ENCODE peak calls at places on chromosomes 6 and 20, in eight cellular contexts. One of them, this sample, is unnamed.

GRCh38 chr6:96784650-96785049 is 52.6 kb downstream of the GPR63 start:
- DNase-seq in brain microvascular endothelial cell: no peak
- DNase-seq in Peyer's patch: no peak
- DNase-seq in GM23338: no peak
- DNase-seq in mesendoderm: no peak
- DNase-seq in psoas muscle: no peak
- DNase-seq in tibial nerve: no peak
- DNase-seq in astrocyte: no peak
- DNase-seq in this sample: no peak

GRCh38 chr6:4139272-4139671 is 3.9 kb upstream of the ECI2 start:
- DNase-seq in mesendoderm: no peak
- DNase-seq in astrocyte: peak; percentile 47
- DNase-seq in psoas muscle: no peak
- DNase-seq in brain microvascular endothelial cell: no peak
- DNase-seq in Peyer's patch: no peak
- DNase-seq in tibial nerve: no peak
- DNase-seq in GM23338: no peak
- DNase-seq in this sample: no peak

GRCh38 chr6:148608211-148608951 is 138.4 kb upstream of the UST start:
- DNase-seq in mesendoderm: peak; percentile 45
- DNase-seq in astrocyte: no peak
- DNase-seq in GM23338: peak; percentile 57
- DNase-seq in Peyer's patch: no peak
- DNase-seq in brain microvascular endothelial cell: no peak
- DNase-seq in tibial nerve: no peak
- DNase-seq in psoas muscle: no peak
- DNase-seq in this sample: no peak

GRCh38 chr6:166474721-166475565 is 92.2 kb upstream of the MPC1 start:
- DNase-seq in tibial nerve: no peak
- DNase-seq in Peyer's patch: no peak
- DNase-seq in mesendoderm: no peak
- DNase-seq in GM23338: no peak
- DNase-seq in astrocyte: no peak
- DNase-seq in psoas muscle: no peak
- DNase-seq in brain microvascular endothelial cell: no peak
- DNase-seq in this sample: no peak

GRCh38 chr20:341682-342081 is 5.2 kb upstream of the NRSN2 start:
- DNase-seq in GM23338: no peak
- DNase-seq in psoas muscle: no peak
- DNase-seq in mesendoderm: peak; percentile 49
- DNase-seq in astrocyte: peak; percentile 81
- DNase-seq in brain microvascular endothelial cell: peak; percentile 96
- DNase-seq in tibial nerve: no peak
- DNase-seq in Peyer's patch: no peak
- DNase-seq in this sample: no peak

GRCh38 chr20:43983359-43983758 is 68.7 kb downstream of the TOX2 start:
- DNase-seq in astrocyte: no peak
- DNase-seq in GM23338: peak; percentile 62
- DNase-seq in mesendoderm: peak; percentile 44
- DNase-seq in psoas muscle: no peak
- DNase-seq in tibial nerve: no peak
- DNase-seq in brain microvascular endothelial cell: no peak
- DNase-seq in Peyer's patch: no peak
- DNase-seq in this sample: no peak

GRCh38 chr20:9555781-9556180 is 41.4 kb downstream of the LAMP5 start:
- DNase-seq in tibial nerve: no peak
- DNase-seq in mesendoderm: peak; percentile 14
- DNase-seq in psoas muscle: no peak
- DNase-seq in brain microvascular endothelial cell: no peak
- DNase-seq in astrocyte: no peak
- DNase-seq in GM23338: no peak
- DNase-seq in Peyer's patch: no peak
- DNase-seq in this sample: no peak

GRCh38 chr6:125230674-125231073 is 71.1 kb downstream of the HDDC2 start:
- DNase-seq in GM23338: no peak
- DNase-seq in Peyer's patch: no peak
- DNase-seq in mesendoderm: no peak
- DNase-seq in psoas muscle: no peak
- DNase-seq in brain microvascular endothelial cell: no peak
- DNase-seq in tibial nerve: no peak
- DNase-seq in astrocyte: peak; percentile 46
- DNase-seq in this sample: no peak

GRCh38 chr6:160979063-160979708 is 12.4 kb upstream of the MAP3K4 start:
- DNase-seq in tibial nerve: no peak
- DNase-seq in psoas muscle: no peak
- DNase-seq in Peyer's patch: no peak
- DNase-seq in brain microvascular endothelial cell: no peak
- DNase-seq in mesendoderm: no peak
- DNase-seq in astrocyte: peak; percentile 32
- DNase-seq in GM23338: no peak
- DNase-seq in this sample: no peak

GRCh38 chr6:47159763-47160162 is 117.6 kb upstream of the ADGRF1 start:
- DNase-seq in Peyer's patch: no peak
- DNase-seq in tibial nerve: no peak
- DNase-seq in psoas muscle: no peak
- DNase-seq in GM23338: no peak
- DNase-seq in mesendoderm: no peak
- DNase-seq in brain microvascular endothelial cell: no peak
- DNase-seq in astrocyte: no peak
- DNase-seq in this sample: no peak

GRCh38 chr6:31615748-31616147 is 714 bp downstream of the AIF1 start:
- DNase-seq in brain microvascular endothelial cell: no peak
- DNase-seq in mesendoderm: no peak
- DNase-seq in psoas muscle: no peak
- DNase-seq in Peyer's patch: peak; percentile 57
- DNase-seq in GM23338: peak; percentile 38
- DNase-seq in astrocyte: no peak
- DNase-seq in tibial nerve: no peak
- DNase-seq in this sample: peak; percentile 6

GRCh38 chr20:42494290-42494689 is 695.4 kb downstream of the PTPRT start:
- DNase-seq in GM23338: no peak
- DNase-seq in astrocyte: no peak
- DNase-seq in Peyer's patch: no peak
- DNase-seq in brain microvascular endothelial cell: no peak
- DNase-seq in tibial nerve: no peak
- DNase-seq in psoas muscle: no peak
- DNase-seq in mesendoderm: peak; percentile 60
- DNase-seq in this sample: no peak

GRCh38 chr20:53738039-53738944 is 144.7 kb upstream of the ZNF217 start:
- DNase-seq in Peyer's patch: peak; percentile 65
- DNase-seq in astrocyte: peak; percentile 86
- DNase-seq in mesendoderm: peak; percentile 93
- DNase-seq in psoas muscle: peak; percentile 66
- DNase-seq in GM23338: peak; percentile 75
- DNase-seq in brain microvascular endothelial cell: peak; percentile 57
- DNase-seq in tibial nerve: peak; percentile 70
- DNase-seq in this sample: peak; percentile 17

DNA sequence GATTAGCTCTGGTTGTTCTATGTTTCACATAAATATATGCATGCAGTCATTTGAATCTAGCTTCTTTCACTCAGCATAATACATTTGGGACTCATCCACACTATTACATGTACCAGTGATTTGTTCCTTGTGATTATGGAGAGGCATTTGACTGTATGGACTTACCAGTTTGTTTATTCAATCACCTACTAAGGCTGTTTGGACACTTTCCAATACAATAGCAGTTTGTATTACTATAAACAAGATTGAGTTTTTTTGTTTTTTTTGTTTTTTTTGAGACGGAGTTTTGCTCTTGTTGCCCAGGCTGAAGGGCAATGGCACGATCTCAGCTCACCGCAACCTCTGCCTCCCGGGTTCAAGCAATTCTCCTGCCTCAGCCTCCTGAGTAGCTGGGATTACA is 109.8 kb upstream of the DST start:
- DNase-seq in brain microvascular endothelial cell: no peak
- DNase-seq in mesendoderm: no peak
- DNase-seq in astrocyte: no peak
- DNase-seq in Peyer's patch: no peak
- DNase-seq in psoas muscle: no peak
- DNase-seq in GM23338: no peak
- DNase-seq in tibial nerve: no peak
- DNase-seq in this sample: no peak
- H3K27ac ChIP-seq in brain microvascular endothelial cell: no peak overlapping the region
- H3K27ac ChIP-seq in mesendoderm: peak overlapping the region; percentile 22
- H3K27ac ChIP-seq in astrocyte: no peak overlapping the region
- H3K27ac ChIP-seq in Peyer's patch: no peak overlapping the region
- H3K27ac ChIP-seq in psoas muscle: peak overlapping the region; percentile 71
- H3K27ac ChIP-seq in GM23338: peak overlapping the region; percentile 82
- H3K27ac ChIP-seq in tibial nerve: no peak overlapping the region
- H3K27ac ChIP-seq in this sample: peak overlapping the region; percentile 35

GRCh38 chr6:37239511-37239910 is 18.1 kb upstream of the TBC1D22B start:
- DNase-seq in Peyer's patch: no peak
- DNase-seq in tibial nerve: no peak
- DNase-seq in brain microvascular endothelial cell: no peak
- DNase-seq in GM23338: no peak
- DNase-seq in psoas muscle: no peak
- DNase-seq in mesendoderm: no peak
- DNase-seq in astrocyte: peak; percentile 60
- DNase-seq in this sample: no peak
- H3K27ac ChIP-seq in Peyer's patch: peak overlapping the region; percentile 66
- H3K27ac ChIP-seq in tibial nerve: no peak overlapping the region
- H3K27ac ChIP-seq in brain microvascular endothelial cell: peak overlapping the region; percentile 100
- H3K27ac ChIP-seq in GM23338: no peak overlapping the region
- H3K27ac ChIP-seq in psoas muscle: peak overlapping the region; percentile 88
- H3K27ac ChIP-seq in mesendoderm: no peak overlapping the region
- H3K27ac ChIP-seq in astrocyte: peak overlapping the region; percentile 100
- H3K27ac ChIP-seq in this sample: no peak overlapping the region

DNA sequence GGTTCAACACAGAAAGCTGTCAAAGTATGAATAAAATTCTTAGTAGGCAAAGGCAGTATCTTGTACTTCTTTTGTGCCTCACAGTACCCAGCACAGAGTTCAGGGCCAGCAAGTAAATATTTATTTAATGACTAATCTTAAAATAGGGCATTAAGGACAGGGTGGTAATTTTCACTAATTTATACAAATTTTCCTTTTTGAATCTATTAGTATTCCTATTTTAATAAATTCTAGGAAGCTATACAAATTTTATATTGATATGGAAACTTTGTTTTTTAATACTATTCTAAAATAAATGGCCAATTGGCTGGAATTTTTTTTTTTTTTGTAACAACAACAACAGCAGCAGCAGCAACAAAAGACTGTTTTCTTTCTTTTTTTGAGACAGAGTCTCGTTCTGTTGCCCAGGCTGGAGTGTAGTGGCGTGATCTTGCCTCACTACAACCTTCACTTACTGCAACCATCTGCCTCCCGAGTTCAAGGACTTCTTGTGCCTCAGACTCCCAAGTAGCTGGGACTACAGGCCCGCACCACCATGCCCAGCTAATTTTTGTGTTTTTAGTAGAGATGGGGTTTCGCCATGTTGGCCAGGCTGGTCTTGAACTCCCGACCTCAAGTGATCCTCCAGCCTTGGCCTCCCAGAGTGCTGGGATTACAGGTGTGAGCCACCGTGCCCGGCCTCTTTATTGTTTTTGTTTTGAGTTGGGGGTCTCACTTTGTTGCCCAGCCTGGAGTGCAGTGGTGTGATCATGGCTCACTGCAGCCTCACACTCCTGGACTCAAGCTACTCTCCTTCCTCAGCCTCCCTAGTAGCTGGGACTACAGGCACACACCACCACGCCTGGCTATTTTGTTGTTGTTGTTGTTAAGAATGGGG is 85.2 kb downstream of the FKBP5 start:
- DNase-seq in tibial nerve: no peak
- DNase-seq in Peyer's patch: no peak
- DNase-seq in GM23338: no peak
- DNase-seq in brain microvascular endothelial cell: no peak
- DNase-seq in psoas muscle: no peak
- DNase-seq in astrocyte: no peak
- DNase-seq in mesendoderm: no peak
- DNase-seq in this sample: no peak
- H3K27ac ChIP-seq in tibial nerve: peak overlapping the region; percentile 96
- H3K27ac ChIP-seq in Peyer's patch: peak overlapping the region; percentile 94
- H3K27ac ChIP-seq in GM23338: no peak overlapping the region
- H3K27ac ChIP-seq in brain microvascular endothelial cell: peak overlapping the region; percentile 86
- H3K27ac ChIP-seq in psoas muscle: peak overlapping the region; percentile 95
- H3K27ac ChIP-seq in astrocyte: no peak overlapping the region
- H3K27ac ChIP-seq in mesendoderm: no peak overlapping the region
- H3K27ac ChIP-seq in this sample: peak overlapping the region; percentile 89

GRCh38 chr6:11767458-11767857 is 11.1 kb downstream of the ADTRP start:
- DNase-seq in brain microvascular endothelial cell: no peak
- DNase-seq in mesendoderm: no peak
- DNase-seq in tibial nerve: no peak
- DNase-seq in Peyer's patch: no peak
- DNase-seq in GM23338: no peak
- DNase-seq in astrocyte: no peak
- DNase-seq in psoas muscle: no peak
- DNase-seq in this sample: no peak

GRCh38 chr6:11764250-11764604 is 14.4 kb downstream of the ADTRP start:
- DNase-seq in Peyer's patch: no peak
- DNase-seq in astrocyte: no peak
- DNase-seq in brain microvascular endothelial cell: no peak
- DNase-seq in tibial nerve: no peak
- DNase-seq in mesendoderm: no peak
- DNase-seq in psoas muscle: no peak
- DNase-seq in GM23338: no peak
- DNase-seq in this sample: no peak

GRCh38 chr6:11769244-11769643 is 9.4 kb downstream of the ADTRP start:
- DNase-seq in psoas muscle: no peak
- DNase-seq in astrocyte: no peak
- DNase-seq in brain microvascular endothelial cell: peak; percentile 18
- DNase-seq in Peyer's patch: no peak
- DNase-seq in mesendoderm: no peak
- DNase-seq in GM23338: no peak
- DNase-seq in tibial nerve: no peak
- DNase-seq in this sample: no peak

GRCh38 chr6:11766056-11766455 is 12.5 kb downstream of the ADTRP start:
- DNase-seq in brain microvascular endothelial cell: peak; percentile 60
- DNase-seq in tibial nerve: no peak
- DNase-seq in astrocyte: peak; percentile 61
- DNase-seq in Peyer's patch: no peak
- DNase-seq in psoas muscle: no peak
- DNase-seq in mesendoderm: no peak
- DNase-seq in GM23338: peak; percentile 17
- DNase-seq in this sample: no peak

DNA sequence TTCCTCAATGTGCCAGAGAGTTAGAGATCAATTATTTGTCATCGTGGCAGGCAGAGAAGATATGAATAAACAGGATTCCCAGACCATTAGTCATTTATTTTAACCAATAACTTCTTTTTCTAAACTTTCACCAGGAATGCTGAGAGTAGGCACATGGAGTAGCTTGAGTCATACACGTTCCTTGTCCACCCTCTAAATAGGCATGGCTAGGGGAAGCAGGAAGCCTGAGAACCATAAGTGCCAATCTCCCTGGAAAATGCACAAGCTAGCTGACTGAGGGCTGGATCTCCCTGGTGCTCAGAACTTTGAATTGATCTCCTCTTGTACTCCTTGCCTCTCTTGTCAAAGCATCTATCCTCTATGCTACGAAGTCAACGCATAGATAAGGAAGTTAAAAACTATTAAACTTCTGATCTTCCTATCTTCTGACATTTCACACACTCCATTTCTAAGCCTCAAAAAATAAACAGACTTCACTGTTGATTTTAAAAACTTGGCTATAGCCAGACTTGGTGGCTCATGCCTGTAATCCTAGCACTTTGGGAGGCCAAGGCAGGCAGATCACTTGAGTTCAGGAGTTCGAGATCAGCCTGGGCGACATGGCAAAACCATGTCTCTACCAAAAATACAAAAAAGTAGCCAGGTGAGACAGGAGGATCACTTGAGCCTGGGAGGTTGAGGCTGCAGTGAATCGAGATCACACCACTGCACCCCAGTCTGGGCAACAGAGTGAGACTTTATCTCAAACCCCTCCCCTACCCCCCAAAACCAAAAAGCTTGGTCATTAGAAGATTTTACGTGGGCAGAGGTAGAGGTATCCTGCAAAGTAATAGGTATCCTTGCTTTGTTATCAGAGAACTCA is 11.8 kb downstream of the ADTRP start:
- DNase-seq in tibial nerve: no peak
- DNase-seq in brain microvascular endothelial cell: peak; percentile 95
- DNase-seq in mesendoderm: peak; percentile 72
- DNase-seq in psoas muscle: no peak
- DNase-seq in Peyer's patch: no peak
- DNase-seq in astrocyte: peak; percentile 99
- DNase-seq in GM23338: no peak
- DNase-seq in this sample: no peak
- H3K27ac ChIP-seq in tibial nerve: no peak overlapping the region
- H3K27ac ChIP-seq in brain microvascular endothelial cell: peak overlapping the region; percentile 90
- H3K27ac ChIP-seq in mesendoderm: no peak overlapping the region
- H3K27ac ChIP-seq in psoas muscle: no peak overlapping the region
- H3K27ac ChIP-seq in Peyer's patch: no peak overlapping the region
- H3K27ac ChIP-seq in astrocyte: peak overlapping the region; percentile 98
- H3K27ac ChIP-seq in GM23338: no peak overlapping the region
- H3K27ac ChIP-seq in this sample: no peak overlapping the region

This sample was measured in substantia nigra.